ENCODE peak calls at places on chromosomes 12 and 14, in six cellular contexts. E is HS-27A; Y is tibial artery; J is amygdala; H is activated T-cell treated with anti-CD3 and anti-CD28 coated beads, Interleukin-2, amount 50 U/mL, for 72 hours; C is GM18507. X is an unnamed sample.

GRCh38 chr12:113373966-113374365 is 15.6 kb downstream of the PLBD2 start:
- DNase-seq in E (no peak), Y (no peak), J (no peak), H (no peak), C (no peak), X (no peak)

GRCh38 chr12:42468341-42468821 is 121.2 kb downstream of the PRICKLE1 start:
- DNase-seq in E (no peak), Y (no peak), J (no peak), H (no peak), C (no peak), X (no peak)

GRCh38 chr12:110913119-110914056 is 7.0 kb downstream of the MYL2 start:
- DNase-seq in E (no peak), Y (no peak), J (no peak), H (no peak), C (peak; percentile 61), X (no peak)

GRCh38 chr12:107818984-107819383 is 44.5 kb downstream of the ASCL4 start:
- DNase-seq in E (no peak), Y (peak; percentile 24), J (peak; percentile 2), H (no peak), C (no peak), X (peak; percentile 39)

GRCh38 chr12:52082026-52082667 is 2.6 kb downstream of the SMIM41 start:
- DNase-seq in E (no peak), Y (no peak), J (no peak), H (no peak), C (no peak), X (peak; percentile 29)

GRCh38 chr14:100524933-100525243 is 62.3 kb downstream of the BEGAIN start:
- DNase-seq in E (no peak), Y (no peak), J (no peak), H (peak; percentile 28), C (no peak), X (peak; percentile 35)

GRCh38 chr14:101175731-101176534 is 272.4 kb upstream of the RTL1 start:
- DNase-seq in E (no peak), Y (no peak), J (no peak), H (no peak), C (no peak), X (no peak)

GRCh38 chr12:26647091-26647490 is 185.9 kb downstream of the ITPR2 start:
- DNase-seq in E (no peak), Y (no peak), J (no peak), H (no peak), C (no peak), X (no peak)

X was measured in hepatocyte.